ENCODE peak calls at places on chromosome 20, in seven cellular contexts. One of them, this sample, is unnamed. For H3K9me3, the result is how much of the 10 kb centered on the place peaks cover.

GRCh38 chr20:35135867-35136586 is 11.1 kb downstream of the EDEM2 start:
- DNase-seq in thoracic aorta: peak
- DNase-seq in CD8-positive, alpha-beta T cell: no peak
- DNase-seq in testis: no peak
- DNase-seq in IMR-90: peak
- DNase-seq in PC-9: peak
- DNase-seq in fibroblast of lung: peak
- DNase-seq in this sample: no peak

GRCh38 chr20:845226-845868 is 11.8 kb downstream of the FAM110A start:
- DNase-seq in CD8-positive, alpha-beta T cell: no peak
- DNase-seq in testis: no peak
- DNase-seq in fibroblast of lung: no peak
- DNase-seq in PC-9: no peak
- DNase-seq in IMR-90: no peak
- DNase-seq in thoracic aorta: no peak
- DNase-seq in this sample: no peak

GRCh38 chr20:36181934-36182603 is 27.5 kb downstream of the EPB41L1 start:
- DNase-seq in thoracic aorta: no peak
- DNase-seq in PC-9: no peak
- DNase-seq in CD8-positive, alpha-beta T cell: no peak
- DNase-seq in fibroblast of lung: peak
- DNase-seq in IMR-90: peak
- DNase-seq in testis: no peak
- DNase-seq in this sample: no peak

GRCh38 chr20:8633366-8633765 is 435.5 kb upstream of the PLCB4 start:
- DNase-seq in testis: no peak
- DNase-seq in thoracic aorta: no peak
- DNase-seq in fibroblast of lung: peak
- DNase-seq in IMR-90: peak
- DNase-seq in CD8-positive, alpha-beta T cell: no peak
- DNase-seq in PC-9: no peak
- DNase-seq in this sample: no peak

GRCh38 chr20:25246182-25246943 is 1.5 kb upstream of the PYGB start:
- DNase-seq in testis: no peak
- DNase-seq in fibroblast of lung: no peak
- DNase-seq in CD8-positive, alpha-beta T cell: no peak
- DNase-seq in IMR-90: no peak
- DNase-seq in thoracic aorta: no peak
- DNase-seq in PC-9: no peak
- DNase-seq in this sample: no peak

GRCh38 chr20:58107533-58107932 is 120.9 kb downstream of the ANKRD60 start:
- DNase-seq in CD8-positive, alpha-beta T cell: no peak
- DNase-seq in thoracic aorta: no peak
- DNase-seq in fibroblast of lung: no peak
- DNase-seq in PC-9: no peak
- DNase-seq in IMR-90: no peak
- DNase-seq in testis: no peak
- DNase-seq in this sample: no peak

GRCh38 chr20:38723069-38723981 is 961 bp upstream of the SLC32A1 start:
- DNase-seq in PC-9: no peak
- DNase-seq in thoracic aorta: no peak
- DNase-seq in IMR-90: no peak
- DNase-seq in fibroblast of lung: peak
- DNase-seq in CD8-positive, alpha-beta T cell: no peak
- DNase-seq in testis: no peak
- DNase-seq in this sample: peak

GRCh38 chr20:48455606-48456360 is 372.0 kb downstream of the PREX1 start:
- DNase-seq in IMR-90: no peak
- DNase-seq in testis: no peak
- DNase-seq in CD8-positive, alpha-beta T cell: no peak
- DNase-seq in PC-9: no peak
- DNase-seq in fibroblast of lung: no peak
- DNase-seq in thoracic aorta: no peak
- DNase-seq in this sample: peak

GRCh38 chr20:46814366-46815232 is 80.0 kb upstream of the EYA2 start:
- DNase-seq in thoracic aorta: no peak
- DNase-seq in PC-9: peak
- DNase-seq in CD8-positive, alpha-beta T cell: no peak
- DNase-seq in fibroblast of lung: peak
- DNase-seq in IMR-90: peak
- DNase-seq in testis: no peak
- DNase-seq in this sample: peak

GRCh38 chr20:3889489-3890409 is 562 bp downstream of the PANK2 start:
- DNase-seq in PC-9: peak
- DNase-seq in CD8-positive, alpha-beta T cell: no peak
- DNase-seq in thoracic aorta: no peak
- DNase-seq in testis: peak
- DNase-seq in fibroblast of lung: peak
- DNase-seq in IMR-90: no peak
- DNase-seq in this sample: peak

GRCh38 chr20:45470939-45471338 is 1.4 kb downstream of the WFDC2 start:
- DNase-seq in PC-9: no peak
- DNase-seq in CD8-positive, alpha-beta T cell: no peak
- DNase-seq in testis: peak
- DNase-seq in IMR-90: no peak
- DNase-seq in fibroblast of lung: no peak
- DNase-seq in thoracic aorta: no peak
- DNase-seq in this sample: no peak

GRCh38 chr20:32602273-32602672 is 17.1 kb upstream of the NOL4L start:
- DNase-seq in testis: no peak
- DNase-seq in thoracic aorta: no peak
- DNase-seq in CD8-positive, alpha-beta T cell: no peak
- DNase-seq in IMR-90: no peak
- DNase-seq in fibroblast of lung: no peak
- DNase-seq in PC-9: no peak
- DNase-seq in this sample: no peak

GRCh38 chr20:42846784-42847490 is 342.8 kb downstream of the PTPRT start:
- DNase-seq in PC-9: no peak
- DNase-seq in testis: no peak
- DNase-seq in IMR-90: no peak
- DNase-seq in CD8-positive, alpha-beta T cell: no peak
- DNase-seq in thoracic aorta: no peak
- DNase-seq in fibroblast of lung: no peak
- DNase-seq in this sample: no peak

GRCh38 chr20:4483481-4483880 is 238.2 kb upstream of the PRND start:
- DNase-seq in CD8-positive, alpha-beta T cell: no peak
- DNase-seq in IMR-90: peak
- DNase-seq in PC-9: no peak
- DNase-seq in fibroblast of lung: peak
- DNase-seq in thoracic aorta: no peak
- DNase-seq in testis: no peak
- DNase-seq in this sample: peak

GRCh38 chr20:43543138-43543537 is 15.7 kb upstream of the SGK2 start:
- DNase-seq in IMR-90: no peak
- DNase-seq in CD8-positive, alpha-beta T cell: no peak
- DNase-seq in thoracic aorta: no peak
- DNase-seq in PC-9: no peak
- DNase-seq in testis: no peak
- DNase-seq in fibroblast of lung: no peak
- DNase-seq in this sample: peak

GRCh38 chr20:13009682-13010406 is 1.1 kb downstream of the SPTLC3 start:
- DNase-seq in testis: peak
- DNase-seq in thoracic aorta: peak
- DNase-seq in IMR-90: peak
- DNase-seq in PC-9: peak
- DNase-seq in CD8-positive, alpha-beta T cell: no peak
- DNase-seq in fibroblast of lung: peak
- DNase-seq in this sample: peak

GRCh38 chr20:10783660-10784336 is 110.0 kb upstream of the JAG1 start:
- DNase-seq in IMR-90: no peak
- DNase-seq in fibroblast of lung: peak
- DNase-seq in testis: no peak
- DNase-seq in thoracic aorta: no peak
- DNase-seq in PC-9: no peak
- DNase-seq in CD8-positive, alpha-beta T cell: no peak
- DNase-seq in this sample: no peak

GRCh38 chr20:59007758-59008511 is 881 bp upstream of the CTSZ start:
- DNase-seq in IMR-90: no peak
- DNase-seq in thoracic aorta: no peak
- DNase-seq in CD8-positive, alpha-beta T cell: no peak
- DNase-seq in testis: no peak
- DNase-seq in fibroblast of lung: no peak
- DNase-seq in PC-9: no peak
- DNase-seq in this sample: no peak

GRCh38 chr20:14337400-14338171 is at the start of gene FLRT3:
- DNase-seq in testis: peak
- DNase-seq in IMR-90: peak
- DNase-seq in PC-9: peak
- DNase-seq in fibroblast of lung: peak
- DNase-seq in CD8-positive, alpha-beta T cell: no peak
- DNase-seq in thoracic aorta: peak
- DNase-seq in this sample: peak

GRCh38 chr20:35196313-35196712 is 24.4 kb downstream of the PROCR start:
- DNase-seq in thoracic aorta: no peak
- DNase-seq in CD8-positive, alpha-beta T cell: no peak
- DNase-seq in testis: no peak
- DNase-seq in PC-9: no peak
- DNase-seq in fibroblast of lung: no peak
- DNase-seq in IMR-90: no peak
- DNase-seq in this sample: no peak

GRCh38 chr20:13810446-13810845 is 25.6 kb downstream of the NDUFAF5 start:
- DNase-seq in PC-9: no peak
- DNase-seq in CD8-positive, alpha-beta T cell: no peak
- DNase-seq in fibroblast of lung: no peak
- DNase-seq in thoracic aorta: no peak
- DNase-seq in IMR-90: no peak
- DNase-seq in testis: no peak
- DNase-seq in this sample: no peak

GRCh38 chr20:18034039-18034438 is 23.7 kb downstream of the OVOL2 start:
- DNase-seq in thoracic aorta: no peak
- DNase-seq in IMR-90: no peak
- DNase-seq in testis: no peak
- DNase-seq in fibroblast of lung: no peak
- DNase-seq in CD8-positive, alpha-beta T cell: no peak
- DNase-seq in PC-9: no peak
- DNase-seq in this sample: no peak

GRCh38 chr20:50256577-50256976 is 65.9 kb downstream of the CEBPB start:
- DNase-seq in thoracic aorta: no peak
- DNase-seq in testis: no peak
- DNase-seq in PC-9: peak
- DNase-seq in IMR-90: peak
- DNase-seq in fibroblast of lung: no peak
- DNase-seq in CD8-positive, alpha-beta T cell: no peak
- DNase-seq in this sample: no peak

GRCh38 chr20:3820901-3821727 is 767 bp downstream of the AP5S1 start:
- DNase-seq in PC-9: no peak
- DNase-seq in IMR-90: no peak
- DNase-seq in thoracic aorta: no peak
- DNase-seq in CD8-positive, alpha-beta T cell: no peak
- DNase-seq in testis: no peak
- DNase-seq in fibroblast of lung: no peak
- DNase-seq in this sample: no peak

DNA sequence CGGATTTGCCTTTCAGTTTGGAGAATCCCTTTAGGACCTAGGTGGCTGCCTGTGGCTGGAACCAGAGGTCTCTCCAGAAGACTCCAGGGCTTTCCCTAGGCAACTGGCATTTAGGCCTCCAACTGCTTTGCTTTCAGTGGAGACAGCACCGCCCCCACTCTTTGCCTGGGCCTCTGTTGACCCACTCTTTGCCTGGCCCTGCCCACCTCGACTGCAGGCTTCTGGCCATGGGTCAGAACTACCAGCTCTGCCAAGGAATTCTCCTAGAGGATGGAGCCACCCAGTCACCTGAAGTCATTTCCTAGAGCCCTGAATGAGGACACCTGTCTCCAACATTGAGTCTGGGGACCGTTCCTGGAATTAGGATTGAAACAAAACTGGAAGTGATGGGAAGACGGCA is 439.0 kb upstream of the CDH4 start:
- DNase-seq in CD8-positive, alpha-beta T cell: no peak
- DNase-seq in IMR-90: no peak
- DNase-seq in thoracic aorta: no peak
- DNase-seq in testis: no peak
- DNase-seq in PC-9: no peak
- DNase-seq in fibroblast of lung: no peak
- DNase-seq in this sample: no peak
- H3K9me3 ChIP-seq in CD8-positive, alpha-beta T cell: under half
- H3K9me3 ChIP-seq in IMR-90: under half
- H3K9me3 ChIP-seq in thoracic aorta: under half
- H3K9me3 ChIP-seq in testis: under half
- H3K9me3 ChIP-seq in PC-9: under half
- H3K9me3 ChIP-seq in fibroblast of lung: under half
- H3K9me3 ChIP-seq in this sample: under half

GRCh38 chr20:61601361-61601760 is 349.3 kb downstream of the CDH4 start:
- DNase-seq in CD8-positive, alpha-beta T cell: no peak
- DNase-seq in testis: no peak
- DNase-seq in IMR-90: no peak
- DNase-seq in fibroblast of lung: no peak
- DNase-seq in PC-9: no peak
- DNase-seq in thoracic aorta: no peak
- DNase-seq in this sample: no peak
- H3K9me3 ChIP-seq in CD8-positive, alpha-beta T cell: under half
- H3K9me3 ChIP-seq in testis: under half
- H3K9me3 ChIP-seq in IMR-90: under half
- H3K9me3 ChIP-seq in fibroblast of lung: under half
- H3K9me3 ChIP-seq in PC-9: under half
- H3K9me3 ChIP-seq in thoracic aorta: under half
- H3K9me3 ChIP-seq in this sample: under half

GRCh38 chr20:29325304-29325640 is 1932.2 kb upstream of the DEFB115 start:
- DNase-seq in fibroblast of lung: no peak
- DNase-seq in thoracic aorta: no peak
- DNase-seq in CD8-positive, alpha-beta T cell: no peak
- DNase-seq in testis: no peak
- DNase-seq in PC-9: no peak
- DNase-seq in IMR-90: no peak
- DNase-seq in this sample: no peak

DNA sequence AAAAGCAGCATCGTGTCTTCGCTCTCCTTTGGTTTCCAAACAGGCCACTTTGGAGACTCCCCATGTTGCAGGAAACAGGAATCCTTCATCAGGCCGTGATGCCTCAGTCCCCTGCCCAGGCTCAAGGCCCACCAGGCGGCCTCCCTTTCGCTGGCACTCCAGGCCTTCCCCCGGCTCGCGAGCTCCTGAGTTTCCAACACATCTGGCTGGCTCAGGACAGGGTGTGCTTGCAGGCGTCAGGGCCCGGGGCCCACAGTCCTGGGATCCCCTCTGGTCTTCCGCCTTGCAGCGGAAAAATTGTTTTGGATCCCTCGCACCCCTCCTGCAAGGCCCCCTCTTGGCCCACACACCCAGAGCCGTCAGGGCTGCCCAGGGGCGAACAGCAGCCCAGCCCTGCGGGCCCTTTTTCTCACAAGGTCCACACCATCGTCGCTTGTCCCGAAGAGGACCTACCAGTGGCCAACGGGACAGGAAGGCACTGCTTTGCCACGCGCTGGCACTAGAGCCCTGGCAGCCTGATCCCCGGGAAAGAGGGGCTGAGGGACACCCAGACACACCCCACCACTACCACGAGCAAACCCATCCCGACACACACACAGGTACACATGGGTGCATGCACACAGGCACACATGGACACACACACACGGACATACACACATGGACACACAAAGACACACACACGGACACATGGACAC is 1930.9 kb upstream of the DEFB115 start:
- DNase-seq in fibroblast of lung: no peak
- DNase-seq in IMR-90: no peak
- DNase-seq in thoracic aorta: no peak
- DNase-seq in testis: no peak
- DNase-seq in PC-9: no peak
- DNase-seq in CD8-positive, alpha-beta T cell: no peak
- DNase-seq in this sample: no peak
- H3K9me3 ChIP-seq in fibroblast of lung: under half
- H3K9me3 ChIP-seq in IMR-90: under half
- H3K9me3 ChIP-seq in thoracic aorta: under half
- H3K9me3 ChIP-seq in testis: under half
- H3K9me3 ChIP-seq in PC-9: under half
- H3K9me3 ChIP-seq in CD8-positive, alpha-beta T cell: under half
- H3K9me3 ChIP-seq in this sample: under half

GRCh38 chr20:62104234-62104789 is 18.0 kb upstream of the LSM14B start:
- DNase-seq in fibroblast of lung: no peak
- DNase-seq in thoracic aorta: no peak
- DNase-seq in CD8-positive, alpha-beta T cell: no peak
- DNase-seq in PC-9: no peak
- DNase-seq in testis: peak
- DNase-seq in IMR-90: no peak
- DNase-seq in this sample: no peak
- H3K9me3 ChIP-seq in fibroblast of lung: under half
- H3K9me3 ChIP-seq in thoracic aorta: under half
- H3K9me3 ChIP-seq in CD8-positive, alpha-beta T cell: under half
- H3K9me3 ChIP-seq in PC-9: under half
- H3K9me3 ChIP-seq in testis: under half
- H3K9me3 ChIP-seq in IMR-90: under half
- H3K9me3 ChIP-seq in this sample: under half

This sample was measured in mammary epithelial cell.